ENCODE peak calls at places on chromosomes 3 and 15, in four cellular contexts. One of them, this sample, is unnamed.

GRCh38 chr15:100114526-100114925 is 227.2 kb downstream of the ADAMTS17 start:
- DNase-seq in stomach: no peak
- DNase-seq in ovary: no peak
- DNase-seq in sigmoid colon: no peak
- DNase-seq in this sample: no peak

GRCh38 chr3:30505866-30506517 is 100.4 kb upstream of the TGFBR2 start:
- DNase-seq in sigmoid colon: no peak
- DNase-seq in ovary: no peak
- DNase-seq in stomach: no peak
- DNase-seq in this sample: no peak

GRCh38 chr15:47824185-47824584 is 106.9 kb downstream of the SEMA6D start:
- DNase-seq in stomach: no peak
- DNase-seq in ovary: no peak
- DNase-seq in sigmoid colon: no peak
- DNase-seq in this sample: no peak

GRCh38 chr15:88513195-88513594 is 33.3 kb downstream of the DET1 start:
- DNase-seq in ovary: no peak
- DNase-seq in sigmoid colon: no peak
- DNase-seq in stomach: no peak
- DNase-seq in this sample: no peak

GRCh38 chr15:66065325-66065724 is 188.2 kb downstream of the MEGF11 start:
- DNase-seq in ovary: no peak
- DNase-seq in stomach: no peak
- DNase-seq in sigmoid colon: peak; percentile 40
- DNase-seq in this sample: no peak

GRCh38 chr3:146532406-146532805 is 12.0 kb downstream of the PLSCR1 start:
- DNase-seq in ovary: no peak
- DNase-seq in stomach: no peak
- DNase-seq in sigmoid colon: no peak
- DNase-seq in this sample: no peak

GRCh38 chr3:158106773-158107461 is 697 bp upstream of the SHOX2 start:
- DNase-seq in sigmoid colon: no peak
- DNase-seq in stomach: no peak
- DNase-seq in ovary: no peak
- DNase-seq in this sample: no peak

GRCh38 chr15:92098869-92099268 is 245.4 kb downstream of the SLCO3A1 start:
- DNase-seq in stomach: no peak
- DNase-seq in ovary: no peak
- DNase-seq in sigmoid colon: no peak
- DNase-seq in this sample: no peak

GRCh38 chr3:125126323-125126722 is 70.5 kb upstream of the HEG1 start:
- DNase-seq in stomach: no peak
- DNase-seq in sigmoid colon: peak; percentile 13
- DNase-seq in ovary: no peak
- DNase-seq in this sample: no peak

GRCh38 chr3:125128861-125129501 is 73.2 kb upstream of the HEG1 start:
- DNase-seq in stomach: no peak
- DNase-seq in ovary: no peak
- DNase-seq in sigmoid colon: peak; percentile 59
- DNase-seq in this sample: no peak

GRCh38 chr3:125125822-125126245 is 70.0 kb upstream of the HEG1 start:
- DNase-seq in sigmoid colon: no peak
- DNase-seq in ovary: no peak
- DNase-seq in stomach: no peak
- DNase-seq in this sample: no peak

GRCh38 chr3:125132815-125133214 is 77.0 kb upstream of the HEG1 start:
- DNase-seq in stomach: no peak
- DNase-seq in sigmoid colon: no peak
- DNase-seq in ovary: no peak
- DNase-seq in this sample: no peak

DNA sequence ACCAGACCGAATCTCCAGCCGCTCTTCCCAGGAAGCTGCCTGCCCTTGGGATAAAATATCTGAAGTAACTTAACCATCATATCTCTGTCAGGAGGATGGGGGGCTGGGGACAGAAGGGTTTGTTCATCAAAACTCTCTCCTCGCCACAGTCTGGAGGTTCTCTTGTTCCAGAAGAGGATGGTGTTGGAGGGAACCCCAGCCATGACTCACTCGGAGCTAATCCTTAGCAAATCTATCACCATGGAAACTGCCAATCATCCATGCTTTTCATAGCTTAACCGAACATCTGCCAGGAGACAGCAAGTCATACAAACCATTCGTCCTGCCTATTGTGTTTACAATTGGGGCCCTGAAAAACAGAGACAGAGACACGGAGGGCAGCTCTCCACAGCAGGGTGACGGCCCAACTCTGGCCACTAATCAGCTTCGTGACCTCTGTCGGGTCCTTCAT is 73.7 kb upstream of the HEG1 start:
- DNase-seq in ovary: no peak
- DNase-seq in sigmoid colon: peak; percentile 91
- DNase-seq in stomach: peak; percentile 37
- DNase-seq in this sample: peak; percentile 95
- TF ChIP-seq EP300 in ovary: no peak
- TF ChIP-seq EP300 in sigmoid colon: no peak
- TF ChIP-seq EP300 in stomach: no peak
- TF ChIP-seq EP300 in this sample: no peak

GRCh38 chr3:43156812-43157455 is 51.1 kb upstream of the POMGNT2 start:
- DNase-seq in ovary: no peak
- DNase-seq in stomach: no peak
- DNase-seq in sigmoid colon: no peak
- DNase-seq in this sample: peak; percentile 89

GRCh38 chr3:43152649-43153048 is 46.8 kb upstream of the POMGNT2 start:
- DNase-seq in sigmoid colon: no peak
- DNase-seq in ovary: no peak
- DNase-seq in stomach: no peak
- DNase-seq in this sample: peak; percentile 55

GRCh38 chr3:43153189-43154083 is 47.6 kb upstream of the POMGNT2 start:
- DNase-seq in ovary: peak; percentile 96
- DNase-seq in stomach: no peak
- DNase-seq in sigmoid colon: peak; percentile 89
- DNase-seq in this sample: peak; percentile 94

GRCh38 chr3:43155016-43155415 is 49.1 kb upstream of the POMGNT2 start:
- DNase-seq in ovary: no peak
- DNase-seq in sigmoid colon: no peak
- DNase-seq in stomach: no peak
- DNase-seq in this sample: peak; percentile 34

GRCh38 chr3:43155464-43156121 is 49.7 kb upstream of the POMGNT2 start:
- DNase-seq in ovary: peak; percentile 67
- DNase-seq in stomach: peak; percentile 60
- DNase-seq in sigmoid colon: peak; percentile 86
- DNase-seq in this sample: peak; percentile 92
- H3K27ac ChIP-seq in ovary: no peak overlapping the region
- H3K27ac ChIP-seq in stomach: no peak overlapping the region
- H3K27ac ChIP-seq in sigmoid colon: no peak overlapping the region
- H3K27ac ChIP-seq in this sample: no peak overlapping the region

DNA sequence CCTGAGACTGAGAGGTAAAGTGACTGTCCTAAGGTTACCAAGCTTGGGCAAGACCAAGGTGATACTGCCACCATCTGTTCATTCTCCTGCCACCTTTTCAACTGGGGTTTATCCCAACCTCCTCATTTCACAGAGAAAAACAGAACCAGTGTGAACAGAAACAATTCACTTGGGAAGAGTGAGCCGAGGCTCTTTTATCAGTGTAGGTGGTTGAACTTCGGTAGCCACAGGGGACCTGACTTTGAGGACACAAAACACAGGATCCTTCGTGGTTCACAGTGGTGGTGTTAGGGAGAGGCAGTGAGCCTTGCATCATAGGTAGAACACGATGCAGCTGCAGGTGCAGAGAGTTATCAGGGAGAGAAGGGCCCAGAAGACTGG is 72.8 kb upstream of the ICE2 start:
- DNase-seq in sigmoid colon: no peak
- DNase-seq in ovary: no peak
- DNase-seq in stomach: no peak
- DNase-seq in this sample: no peak
- TF ChIP-seq CTCF in sigmoid colon: no peak
- TF ChIP-seq CTCF in ovary: no peak
- TF ChIP-seq CTCF in stomach: no peak
- TF ChIP-seq CTCF in this sample: no peak

GRCh38 chr3:175093738-175094137 is 234.6 kb downstream of the NAALADL2 start:
- DNase-seq in ovary: no peak
- DNase-seq in stomach: no peak
- DNase-seq in sigmoid colon: no peak
- DNase-seq in this sample: no peak

GRCh38 chr3:175088981-175089380 is 229.8 kb downstream of the NAALADL2 start:
- DNase-seq in stomach: no peak
- DNase-seq in ovary: no peak
- DNase-seq in sigmoid colon: no peak
- DNase-seq in this sample: no peak

GRCh38 chr3:175091426-175092114 is 232.4 kb downstream of the NAALADL2 start:
- DNase-seq in ovary: no peak
- DNase-seq in sigmoid colon: no peak
- DNase-seq in stomach: no peak
- DNase-seq in this sample: no peak

GRCh38 chr3:175094344-175094743 is 235.2 kb downstream of the NAALADL2 start:
- DNase-seq in ovary: no peak
- DNase-seq in stomach: no peak
- DNase-seq in sigmoid colon: no peak
- DNase-seq in this sample: no peak
- TF ChIP-seq EP300 in ovary: no peak
- TF ChIP-seq EP300 in stomach: no peak
- TF ChIP-seq EP300 in sigmoid colon: no peak
- TF ChIP-seq EP300 in this sample: no peak

GRCh38 chr15:68528891-68529290 is 49.9 kb upstream of the CORO2B start:
- DNase-seq in stomach: no peak
- DNase-seq in sigmoid colon: no peak
- DNase-seq in ovary: no peak
- DNase-seq in this sample: no peak

GRCh38 chr15:68526784-68527183 is 52.0 kb upstream of the CORO2B start:
- DNase-seq in sigmoid colon: no peak
- DNase-seq in stomach: no peak
- DNase-seq in ovary: no peak
- DNase-seq in this sample: no peak

GRCh38 chr15:68526269-68526668 is 52.5 kb upstream of the CORO2B start:
- DNase-seq in ovary: no peak
- DNase-seq in sigmoid colon: no peak
- DNase-seq in stomach: no peak
- DNase-seq in this sample: no peak

GRCh38 chr15:68524753-68525584 is 53.8 kb upstream of the CORO2B start:
- DNase-seq in sigmoid colon: no peak
- DNase-seq in ovary: no peak
- DNase-seq in stomach: no peak
- DNase-seq in this sample: no peak

GRCh38 chr15:68525815-68526214 is 53.0 kb upstream of the CORO2B start:
- DNase-seq in stomach: no peak
- DNase-seq in sigmoid colon: no peak
- DNase-seq in ovary: no peak
- DNase-seq in this sample: no peak
- H3K27ac ChIP-seq in stomach: no peak overlapping the region
- H3K27ac ChIP-seq in sigmoid colon: no peak overlapping the region
- H3K27ac ChIP-seq in ovary: no peak overlapping the region
- H3K27ac ChIP-seq in this sample: no peak overlapping the region

This sample was measured in esophagus muscularis mucosa.